ENCODE peak calls at places on chromosome 21, in six cellular contexts. H is fibroblast of lung, S is PC-9, R is GM23338, A is hepatocyte, F is HCT116. D is an unnamed sample.
A peak's percentile ranks its signal among the peaks of the same experiment; 100 is the strongest.

GRCh38 chr21:39538453-39539042 is 74.2 kb upstream of the B3GALT5 start:
- DNase-seq in H (no peak), S (no peak), R (no peak), A (no peak), F (no peak), D (no peak)

GRCh38 chr21:20519076-20519475 is 479.1 kb upstream of the NCAM2 start:
- DNase-seq in H (no peak), S (no peak), R (no peak), A (no peak), F (no peak), D (no peak)

GRCh38 chr21:23887709-23888303 is 1719.5 kb downstream of the MRPL39 start:
- DNase-seq in H (no peak), S (no peak), R (no peak), A (no peak), F (no peak), D (no peak)

GRCh38 chr21:29771491-29772066 is 168.2 kb downstream of the GRIK1 start:
- DNase-seq in H (no peak), S (no peak), R (peak; percentile 27), A (no peak), F (no peak), D (no peak)

GRCh38 chr21:38637161-38637560 is 138.9 kb upstream of the ERG start:
- DNase-seq in H (peak; percentile 36), S (no peak), R (no peak), A (no peak), F (no peak), D (no peak)

GRCh38 chr21:25283720-25284119 is 323.6 kb downstream of the MRPL39 start:
- DNase-seq in H (peak; percentile 25), S (no peak), R (peak; percentile 84), A (peak; percentile 54), F (no peak), D (peak; percentile 8)

GRCh38 chr21:29501451-29501850 is 202.7 kb downstream of the BACH1 start:
- DNase-seq in H (peak; percentile 65), S (no peak), R (no peak), A (no peak), F (no peak), D (peak; percentile 53)

GRCh38 chr21:31630062-31630711 is 29.3 kb upstream of the SOD1 start:
- DNase-seq in H (peak; percentile 90), S (peak; percentile 91), R (no peak), A (peak; percentile 33), F (peak; percentile 75), D (peak; percentile 88)

GRCh38 chr21:37986751-37987399 is 70.6 kb upstream of the KCNJ6 start:
- DNase-seq in H (no peak), S (peak; percentile 36), R (no peak), A (no peak), F (no peak), D (no peak)

GRCh38 chr21:31505975-31506374 is 153.5 kb upstream of the SOD1 start:
- DNase-seq in H (no peak), S (no peak), R (peak; percentile 23), A (no peak), F (no peak), D (no peak)

GRCh38 chr21:31316488-31317169 is 27.4 kb downstream of the TIAM1 start:
- DNase-seq in H (peak; percentile 77), S (peak; percentile 86), R (no peak), A (no peak), F (peak; percentile 91), D (peak; percentile 68)

GRCh38 chr21:35395728-35396127 is 346.6 kb upstream of the RUNX1 start:
- DNase-seq in H (peak; percentile 58), S (peak; percentile 65), R (no peak), A (no peak), F (no peak), D (peak; percentile 45)

GRCh38 chr21:43574741-43575465 is 84.4 kb downstream of the HSF2BP start:
- DNase-seq in H (no peak), S (no peak), R (no peak), A (no peak), F (no peak), D (no peak)

GRCh38 chr21:16811011-16811410 is 701.8 kb upstream of the CXADR start:
- DNase-seq in H (no peak), S (no peak), R (no peak), A (no peak), F (no peak), D (no peak)

GRCh38 chr21:43850728-43851295 is 14.2 kb upstream of the AGPAT3 start:
- DNase-seq in H (no peak), S (no peak), R (no peak), A (no peak), F (no peak), D (no peak)

GRCh38 chr21:43854773-43855633 is 10.0 kb upstream of the AGPAT3 start:
- DNase-seq in H (no peak), S (no peak), R (no peak), A (peak; percentile 28), F (no peak), D (no peak)

GRCh38 chr21:25855591-25855990 is 120.8 kb downstream of the GABPA start:
- DNase-seq in H (no peak), S (no peak), R (no peak), A (no peak), F (no peak), D (no peak)

GRCh38 chr21:35386491-35387079 is 337.5 kb upstream of the RUNX1 start:
- DNase-seq in H (no peak), S (no peak), R (no peak), A (no peak), F (no peak), D (no peak)

GRCh38 chr21:21101911-21102310 is 103.7 kb downstream of the NCAM2 start:
- DNase-seq in H (peak; percentile 77), S (no peak), R (peak; percentile 76), A (peak; percentile 43), F (no peak), D (peak; percentile 71)

GRCh38 chr21:25578070-25578961 is 29.0 kb downstream of the MRPL39 start:
- DNase-seq in H (peak; percentile 45), S (no peak), R (no peak), A (no peak), F (no peak), D (peak; percentile 33)

GRCh38 chr21:33024278-33025103 is 1.2 kb upstream of the OLIG2 start:
- DNase-seq in H (no peak), S (no peak), R (peak; percentile 45), A (no peak), F (no peak), D (no peak)
- TF ChIP-seq EZH2 in H (peak; percentile 96), S (no peak), R (peak; percentile 75), A (peak; percentile 50), F (no peak), D (peak; percentile 46)

GRCh38 chr21:42379425-42380215 is 13.3 kb upstream of the TFF1 start:
- DNase-seq in H (no peak), S (no peak), R (no peak), A (no peak), F (no peak), D (no peak)

GRCh38 chr21:42384184-42384583 is 11.7 kb downstream of the TMPRSS3 start:
- DNase-seq in H (no peak), S (no peak), R (no peak), A (no peak), F (no peak), D (no peak)

GRCh38 chr21:42382915-42383314 is 12.9 kb downstream of the TMPRSS3 start:
- DNase-seq in H (no peak), S (no peak), R (no peak), A (no peak), F (no peak), D (no peak)

GRCh38 chr21:42383331-42383730 is 12.5 kb downstream of the TMPRSS3 start:
- DNase-seq in H (no peak), S (no peak), R (no peak), A (no peak), F (no peak), D (no peak)

GRCh38 chr21:42381347-42381984 is 14.4 kb downstream of the TMPRSS3 start:
- DNase-seq in H (peak; percentile 26), S (peak; percentile 47), R (peak; percentile 64), A (peak; percentile 71), F (peak; percentile 59), D (peak; percentile 6)
- H3K4me1 ChIP-seq in H (no peaks in the 10 kb centered on the region), S (no peaks in the 10 kb centered on the region), R (no peaks in the 10 kb centered on the region), A (peaks cover 16% of the 10 kb centered on the region), F (no peaks in the 10 kb centered on the region), D (no peaks in the 10 kb centered on the region)

GRCh38 chr21:36701912-36702621 is 3.2 kb downstream of the SIM2 start:
- DNase-seq in H (no peak), S (peak; percentile 59), R (peak; percentile 60), A (no peak), F (no peak), D (no peak)
- TF ChIP-seq EZH2 in H (peak; percentile 70), S (no peak), R (peak; percentile 99), A (peak; percentile 30), F (no peak), D (peak; percentile 13)

DNA sequence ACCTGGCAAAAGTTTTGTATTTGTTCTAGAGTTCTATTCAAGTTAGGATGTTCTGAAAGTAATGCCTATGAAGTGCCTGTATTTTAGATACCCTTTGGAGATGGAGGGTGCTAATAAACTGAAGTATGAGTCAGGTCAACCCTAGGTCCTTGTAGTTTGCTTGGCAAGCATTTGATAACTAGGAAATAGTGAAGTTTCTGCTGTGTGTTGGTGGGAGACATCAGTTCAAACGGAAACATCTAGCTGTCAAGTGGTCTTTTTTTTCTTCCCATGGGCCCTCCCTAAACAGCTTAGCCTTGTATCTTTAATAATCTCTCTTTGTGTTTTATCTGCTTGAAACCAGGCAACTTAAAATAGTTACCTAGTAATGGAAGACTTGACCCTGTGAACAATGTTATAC is 4.5 kb downstream of the MRPS6 start:
- DNase-seq in H (no peak), S (no peak), R (no peak), A (no peak), F (no peak), D (no peak)
- H3K4me1 ChIP-seq in H (no peaks in the 10 kb centered on the region), S (peaks cover 33% of the 10 kb centered on the region), R (peaks cover 30% of the 10 kb centered on the region), A (peaks cover 41% of the 10 kb centered on the region), F (peaks cover 7% of the 10 kb centered on the region), D (peaks cover 14% of the 10 kb centered on the region)

GRCh38 chr21:33025106-33025470 is 647 bp upstream of the OLIG2 start:
- DNase-seq in H (no peak), S (no peak), R (peak; percentile 82), A (no peak), F (no peak), D (no peak)

GRCh38 chr21:33022489-33022827 is 3.3 kb upstream of the OLIG2 start:
- DNase-seq in H (no peak), S (no peak), R (no peak), A (no peak), F (no peak), D (no peak)

GRCh38 chr21:33022828-33023573 is 2.7 kb upstream of the OLIG2 start:
- DNase-seq in H (no peak), S (no peak), R (peak; percentile 55), A (no peak), F (no peak), D (no peak)

GRCh38 chr21:33025471-33026298 is at the start of gene OLIG2:
- DNase-seq in H (peak; percentile 25), S (no peak), R (peak; percentile 98), A (no peak), F (no peak), D (no peak)

GRCh38 chr21:33023574-33024277 is 2.0 kb upstream of the OLIG2 start:
- DNase-seq in H (no peak), S (no peak), R (peak; percentile 61), A (no peak), F (no peak), D (no peak)
- TF ChIP-seq EZH2 in H (no peak), S (no peak), R (peak; percentile 93), A (peak; percentile 14), F (no peak), D (peak; percentile 30)

D was measured in astrocyte.